ENCODE peak calls at places on chromosome 15, in six cellular contexts. One of them, this sample, is unnamed.

GRCh38 chr15:39302936-39303335 is 277.9 kb upstream of the THBS1 start:
- DNase-seq in fibroblast of lung: no peak
- DNase-seq in left ventricle myocardium inferior: no peak
- DNase-seq in mucosa of descending colon: no peak
- DNase-seq in ovary: no peak
- DNase-seq in colonic mucosa: no peak
- DNase-seq in this sample: no peak

GRCh38 chr15:62262305-62262941 is 97.3 kb upstream of the C2CD4B start:
- DNase-seq in fibroblast of lung: no peak
- DNase-seq in ovary: no peak
- DNase-seq in left ventricle myocardium inferior: no peak
- DNase-seq in mucosa of descending colon: no peak
- DNase-seq in colonic mucosa: no peak
- DNase-seq in this sample: no peak

GRCh38 chr15:70767668-70768067 is 4.3 kb upstream of the UACA start:
- DNase-seq in colonic mucosa: no peak
- DNase-seq in ovary: no peak
- DNase-seq in left ventricle myocardium inferior: no peak
- DNase-seq in fibroblast of lung: no peak
- DNase-seq in mucosa of descending colon: no peak
- DNase-seq in this sample: no peak

GRCh38 chr15:58597943-58598828 is 151.3 kb downstream of the ADAM10 start:
- DNase-seq in ovary: no peak
- DNase-seq in left ventricle myocardium inferior: no peak
- DNase-seq in colonic mucosa: no peak
- DNase-seq in fibroblast of lung: no peak
- DNase-seq in mucosa of descending colon: no peak
- DNase-seq in this sample: no peak

GRCh38 chr15:66953523-66954229 is 111.7 kb upstream of the SMAD3 start:
- DNase-seq in left ventricle myocardium inferior: no peak
- DNase-seq in ovary: no peak
- DNase-seq in mucosa of descending colon: no peak
- DNase-seq in fibroblast of lung: no peak
- DNase-seq in colonic mucosa: no peak
- DNase-seq in this sample: no peak

GRCh38 chr15:68258684-68259083 is 18.9 kb upstream of the FEM1B start:
- DNase-seq in left ventricle myocardium inferior: no peak
- DNase-seq in colonic mucosa: no peak
- DNase-seq in fibroblast of lung: no peak
- DNase-seq in ovary: no peak
- DNase-seq in mucosa of descending colon: no peak
- DNase-seq in this sample: no peak

GRCh38 chr15:68994149-68994548 is 20.3 kb upstream of the NOX5 start:
- DNase-seq in mucosa of descending colon: no peak
- DNase-seq in fibroblast of lung: peak; percentile 90
- DNase-seq in left ventricle myocardium inferior: no peak
- DNase-seq in ovary: no peak
- DNase-seq in colonic mucosa: no peak
- DNase-seq in this sample: no peak

GRCh38 chr15:55407631-55407948 is 569 bp downstream of the CCPG1 start:
- DNase-seq in mucosa of descending colon: no peak
- DNase-seq in ovary: no peak
- DNase-seq in left ventricle myocardium inferior: no peak
- DNase-seq in colonic mucosa: no peak
- DNase-seq in fibroblast of lung: no peak
- DNase-seq in this sample: no peak

GRCh38 chr15:30922469-30923311 is 19.0 kb downstream of the FAN1 start:
- DNase-seq in fibroblast of lung: peak; percentile 93
- DNase-seq in mucosa of descending colon: no peak
- DNase-seq in ovary: no peak
- DNase-seq in left ventricle myocardium inferior: no peak
- DNase-seq in colonic mucosa: peak; percentile 32
- DNase-seq in this sample: no peak

GRCh38 chr15:97745481-97746071 is 214.9 kb upstream of the ARRDC4 start:
- DNase-seq in colonic mucosa: peak; percentile 78
- DNase-seq in left ventricle myocardium inferior: no peak
- DNase-seq in fibroblast of lung: no peak
- DNase-seq in mucosa of descending colon: no peak
- DNase-seq in ovary: no peak
- DNase-seq in this sample: peak; percentile 3

GRCh38 chr15:68149059-68149458 is 56.1 kb downstream of the CALML4 start:
- DNase-seq in mucosa of descending colon: no peak
- DNase-seq in ovary: no peak
- DNase-seq in left ventricle myocardium inferior: no peak
- DNase-seq in fibroblast of lung: peak; percentile 77
- DNase-seq in colonic mucosa: no peak
- DNase-seq in this sample: no peak

GRCh38 chr15:76286231-76286879 is 24.9 kb downstream of the ETFA start:
- DNase-seq in fibroblast of lung: no peak
- DNase-seq in mucosa of descending colon: no peak
- DNase-seq in ovary: no peak
- DNase-seq in left ventricle myocardium inferior: no peak
- DNase-seq in colonic mucosa: no peak
- DNase-seq in this sample: peak; percentile 27

GRCh38 chr15:78808550-78808949 is 2.7 kb downstream of the ADAMTS7 start:
- DNase-seq in ovary: no peak
- DNase-seq in mucosa of descending colon: no peak
- DNase-seq in left ventricle myocardium inferior: peak; percentile 58
- DNase-seq in fibroblast of lung: peak; percentile 20
- DNase-seq in colonic mucosa: peak; percentile 31
- DNase-seq in this sample: peak; percentile 31

GRCh38 chr15:87211547-87211946 is 1045.0 kb downstream of the NTRK3 start:
- DNase-seq in mucosa of descending colon: no peak
- DNase-seq in fibroblast of lung: no peak
- DNase-seq in left ventricle myocardium inferior: no peak
- DNase-seq in ovary: no peak
- DNase-seq in colonic mucosa: no peak
- DNase-seq in this sample: no peak

GRCh38 chr15:88467935-88468528 is 524 bp downstream of the MRPS11 start:
- DNase-seq in colonic mucosa: peak; percentile 30
- DNase-seq in fibroblast of lung: no peak
- DNase-seq in mucosa of descending colon: no peak
- DNase-seq in left ventricle myocardium inferior: no peak
- DNase-seq in ovary: no peak
- DNase-seq in this sample: no peak

GRCh38 chr15:92391640-92392039 is 2.0 kb upstream of the ST8SIA2 start:
- DNase-seq in fibroblast of lung: peak; percentile 45
- DNase-seq in colonic mucosa: no peak
- DNase-seq in mucosa of descending colon: no peak
- DNase-seq in ovary: no peak
- DNase-seq in left ventricle myocardium inferior: no peak
- DNase-seq in this sample: peak; percentile 7

GRCh38 chr15:80199366-80199765 is 46.6 kb downstream of the FAH start:
- DNase-seq in colonic mucosa: no peak
- DNase-seq in mucosa of descending colon: no peak
- DNase-seq in fibroblast of lung: no peak
- DNase-seq in left ventricle myocardium inferior: no peak
- DNase-seq in ovary: no peak
- DNase-seq in this sample: no peak

GRCh38 chr15:56795400-56795983 is 62.2 kb upstream of the ZNF280D start:
- DNase-seq in mucosa of descending colon: no peak
- DNase-seq in left ventricle myocardium inferior: no peak
- DNase-seq in colonic mucosa: no peak
- DNase-seq in fibroblast of lung: no peak
- DNase-seq in ovary: no peak
- DNase-seq in this sample: no peak

GRCh38 chr15:52810346-52810745 is 20.2 kb upstream of the ONECUT1 start:
- DNase-seq in ovary: no peak
- DNase-seq in fibroblast of lung: no peak
- DNase-seq in mucosa of descending colon: no peak
- DNase-seq in left ventricle myocardium inferior: no peak
- DNase-seq in colonic mucosa: no peak
- DNase-seq in this sample: no peak

GRCh38 chr15:81113204-81113657 is 20.8 kb upstream of the CFAP161 start:
- DNase-seq in fibroblast of lung: no peak
- DNase-seq in ovary: no peak
- DNase-seq in colonic mucosa: no peak
- DNase-seq in left ventricle myocardium inferior: no peak
- DNase-seq in mucosa of descending colon: no peak
- DNase-seq in this sample: no peak

GRCh38 chr15:26806161-26806560 is 33.3 kb upstream of the GABRB3 start:
- DNase-seq in left ventricle myocardium inferior: no peak
- DNase-seq in colonic mucosa: no peak
- DNase-seq in fibroblast of lung: no peak
- DNase-seq in ovary: no peak
- DNase-seq in mucosa of descending colon: no peak
- DNase-seq in this sample: no peak

GRCh38 chr15:67506775-67507747 is 13.9 kb upstream of the C15orf61 start:
- DNase-seq in left ventricle myocardium inferior: no peak
- DNase-seq in ovary: no peak
- DNase-seq in mucosa of descending colon: no peak
- DNase-seq in fibroblast of lung: no peak
- DNase-seq in colonic mucosa: no peak
- DNase-seq in this sample: no peak

GRCh38 chr15:61228025-61228901 is 839 bp downstream of the RORA start:
- DNase-seq in fibroblast of lung: peak; percentile 29
- DNase-seq in left ventricle myocardium inferior: peak; percentile 17
- DNase-seq in ovary: no peak
- DNase-seq in mucosa of descending colon: no peak
- DNase-seq in colonic mucosa: peak; percentile 24
- DNase-seq in this sample: no peak

DNA sequence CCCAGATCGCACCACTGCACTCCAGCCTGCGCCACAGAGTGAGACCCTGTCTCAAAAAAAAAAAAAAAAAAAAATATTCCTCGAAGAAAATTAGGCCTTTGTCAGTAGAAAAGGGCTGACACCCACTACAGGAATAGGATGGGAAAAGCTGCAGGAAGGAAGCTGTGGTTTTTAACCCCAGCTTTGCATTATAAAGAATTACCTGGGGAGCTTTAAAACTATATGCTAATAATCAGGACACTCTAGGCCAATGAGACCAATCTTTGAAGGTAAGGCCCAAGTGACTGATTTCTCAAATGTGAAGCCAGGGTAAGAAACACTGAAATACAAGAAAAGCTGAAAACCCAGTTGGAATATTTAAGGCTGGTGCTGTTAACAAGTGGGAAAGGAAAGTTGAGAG is 74.3 kb downstream of the RBPMS2 start:
- DNase-seq in colonic mucosa: no peak
- DNase-seq in ovary: no peak
- DNase-seq in mucosa of descending colon: no peak
- DNase-seq in left ventricle myocardium inferior: no peak
- DNase-seq in fibroblast of lung: no peak
- DNase-seq in this sample: no peak
- H3K4me3 ChIP-seq in colonic mucosa: no peak overlapping the region
- H3K4me3 ChIP-seq in ovary: no peak overlapping the region
- H3K4me3 ChIP-seq in mucosa of descending colon: no peak overlapping the region
- H3K4me3 ChIP-seq in left ventricle myocardium inferior: peak overlapping the region; percentile 96
- H3K4me3 ChIP-seq in fibroblast of lung: no peak overlapping the region
- H3K4me3 ChIP-seq in this sample: no peak overlapping the region

GRCh38 chr15:100902436-100903190 is 16.5 kb upstream of the LRRK1 start:
- DNase-seq in ovary: peak; percentile 89
- DNase-seq in fibroblast of lung: peak; percentile 78
- DNase-seq in mucosa of descending colon: peak; percentile 87
- DNase-seq in left ventricle myocardium inferior: peak; percentile 65
- DNase-seq in colonic mucosa: peak; percentile 82
- DNase-seq in this sample: no peak
- H3K4me3 ChIP-seq in ovary: peak overlapping the region; percentile 28
- H3K4me3 ChIP-seq in fibroblast of lung: no peak overlapping the region
- H3K4me3 ChIP-seq in mucosa of descending colon: no peak overlapping the region
- H3K4me3 ChIP-seq in left ventricle myocardium inferior: peak overlapping the region; percentile 52
- H3K4me3 ChIP-seq in colonic mucosa: no peak overlapping the region
- H3K4me3 ChIP-seq in this sample: no peak overlapping the region

GRCh38 chr15:73942751-73943270 is 16.5 kb downstream of the LOXL1 start:
- DNase-seq in fibroblast of lung: no peak
- DNase-seq in mucosa of descending colon: no peak
- DNase-seq in left ventricle myocardium inferior: no peak
- DNase-seq in ovary: no peak
- DNase-seq in colonic mucosa: no peak
- DNase-seq in this sample: no peak

GRCh38 chr15:73941871-73942635 is 15.8 kb downstream of the LOXL1 start:
- DNase-seq in ovary: no peak
- DNase-seq in fibroblast of lung: peak; percentile 55
- DNase-seq in colonic mucosa: no peak
- DNase-seq in left ventricle myocardium inferior: no peak
- DNase-seq in mucosa of descending colon: no peak
- DNase-seq in this sample: no peak

GRCh38 chr15:73940061-73940981 is 14.1 kb downstream of the LOXL1 start:
- DNase-seq in ovary: no peak
- DNase-seq in mucosa of descending colon: no peak
- DNase-seq in colonic mucosa: no peak
- DNase-seq in left ventricle myocardium inferior: no peak
- DNase-seq in fibroblast of lung: no peak
- DNase-seq in this sample: no peak

GRCh38 chr15:73941449-73941848 is 15.2 kb downstream of the LOXL1 start:
- DNase-seq in left ventricle myocardium inferior: peak; percentile 1
- DNase-seq in fibroblast of lung: no peak
- DNase-seq in ovary: no peak
- DNase-seq in colonic mucosa: no peak
- DNase-seq in mucosa of descending colon: no peak
- DNase-seq in this sample: no peak

GRCh38 chr15:73941044-73941443 is 14.8 kb downstream of the LOXL1 start:
- DNase-seq in colonic mucosa: no peak
- DNase-seq in fibroblast of lung: peak; percentile 98
- DNase-seq in left ventricle myocardium inferior: peak; percentile 12
- DNase-seq in ovary: no peak
- DNase-seq in mucosa of descending colon: no peak
- DNase-seq in this sample: no peak
- H3K4me3 ChIP-seq in colonic mucosa: no peak overlapping the region
- H3K4me3 ChIP-seq in fibroblast of lung: no peak overlapping the region
- H3K4me3 ChIP-seq in left ventricle myocardium inferior: no peak overlapping the region
- H3K4me3 ChIP-seq in ovary: no peak overlapping the region
- H3K4me3 ChIP-seq in mucosa of descending colon: no peak overlapping the region
- H3K4me3 ChIP-seq in this sample: no peak overlapping the region

GRCh38 chr15:72062319-72062718 is 55.6 kb downstream of the MYO9A start:
- DNase-seq in colonic mucosa: no peak
- DNase-seq in fibroblast of lung: no peak
- DNase-seq in left ventricle myocardium inferior: no peak
- DNase-seq in ovary: no peak
- DNase-seq in mucosa of descending colon: no peak
- DNase-seq in this sample: no peak

GRCh38 chr15:72063186-72063585 is 54.8 kb downstream of the MYO9A start:
- DNase-seq in mucosa of descending colon: no peak
- DNase-seq in colonic mucosa: no peak
- DNase-seq in ovary: no peak
- DNase-seq in left ventricle myocardium inferior: no peak
- DNase-seq in fibroblast of lung: no peak
- DNase-seq in this sample: no peak

GRCh38 chr15:72060687-72061250 is 57.2 kb downstream of the MYO9A start:
- DNase-seq in left ventricle myocardium inferior: no peak
- DNase-seq in mucosa of descending colon: no peak
- DNase-seq in ovary: no peak
- DNase-seq in fibroblast of lung: no peak
- DNase-seq in colonic mucosa: no peak
- DNase-seq in this sample: no peak

GRCh38 chr15:72058590-72058989 is 59.4 kb downstream of the MYO9A start:
- DNase-seq in mucosa of descending colon: no peak
- DNase-seq in colonic mucosa: no peak
- DNase-seq in ovary: no peak
- DNase-seq in left ventricle myocardium inferior: no peak
- DNase-seq in fibroblast of lung: no peak
- DNase-seq in this sample: no peak

GRCh38 chr15:72057548-72058091 is 60.3 kb downstream of the MYO9A start:
- DNase-seq in fibroblast of lung: no peak
- DNase-seq in colonic mucosa: no peak
- DNase-seq in left ventricle myocardium inferior: no peak
- DNase-seq in ovary: no peak
- DNase-seq in mucosa of descending colon: no peak
- DNase-seq in this sample: no peak
- H3K4me3 ChIP-seq in fibroblast of lung: no peak overlapping the region
- H3K4me3 ChIP-seq in colonic mucosa: no peak overlapping the region
- H3K4me3 ChIP-seq in left ventricle myocardium inferior: peak overlapping the region; percentile 14
- H3K4me3 ChIP-seq in ovary: no peak overlapping the region
- H3K4me3 ChIP-seq in mucosa of descending colon: no peak overlapping the region
- H3K4me3 ChIP-seq in this sample: no peak overlapping the region

GRCh38 chr15:51621155-51621554 is 1.4 kb downstream of the DMXL2 start:
- DNase-seq in ovary: no peak
- DNase-seq in mucosa of descending colon: no peak
- DNase-seq in fibroblast of lung: no peak
- DNase-seq in colonic mucosa: no peak
- DNase-seq in left ventricle myocardium inferior: no peak
- DNase-seq in this sample: no peak
- H3K4me3 ChIP-seq in ovary: peak overlapping the region; percentile 4
- H3K4me3 ChIP-seq in mucosa of descending colon: no peak overlapping the region
- H3K4me3 ChIP-seq in fibroblast of lung: peak overlapping the region; percentile 80
- H3K4me3 ChIP-seq in colonic mucosa: peak overlapping the region; percentile 82
- H3K4me3 ChIP-seq in left ventricle myocardium inferior: peak overlapping the region; percentile 88
- H3K4me3 ChIP-seq in this sample: no peak overlapping the region

This sample was measured in GM12864.